ENCODE peak calls at places on chromosomes 2 and 18, in nine cellular contexts. Q, U, B, G, J, E, N, A and Y are unnamed samples.

GRCh38 chr2:160974803-160975202 is 185.4 kb upstream of the TANK start:
- DNase-seq in E (no peak), N (no peak), U (no peak), A (no peak), Q (no peak), J (no peak), B (peak), G (no peak), Y (no peak)

GRCh38 chr2:38274286-38275276 is 102.5 kb downstream of the ATL2 start:
- DNase-seq in J (peak), U (no peak), B (peak), G (no peak), E (no peak), Q (no peak), A (peak), N (no peak), Y (no peak)

GRCh38 chr2:105847056-105847455 is 102.3 kb downstream of the NCK2 start:
- DNase-seq in B (no peak), G (no peak), E (no peak), Q (no peak), J (no peak), N (no peak), U (no peak), A (no peak), Y (no peak)

GRCh38 chr2:101474752-101475384 is at the start of gene RFX8:
- DNase-seq in G (no peak), B (peak), U (peak), E (no peak), Q (no peak), J (peak), A (peak), N (no peak), Y (no peak)

GRCh38 chr2:28292491-28292890 is 100.2 kb upstream of the FOSL2 start:
- DNase-seq in U (no peak), Q (no peak), J (peak), G (no peak), B (no peak), N (no peak), E (no peak), A (peak), Y (no peak)

GRCh38 chr2:69549421-69549820 is 94.1 kb downstream of the AAK1 start:
- DNase-seq in J (peak), G (no peak), E (no peak), Q (no peak), N (no peak), B (no peak), U (no peak), A (peak), Y (no peak)

GRCh38 chr18:62324917-62325805 is at the start of gene TNFRSF11A:
- DNase-seq in G (peak), U (peak), A (no peak), B (no peak), N (no peak), J (no peak), E (no peak), Q (no peak), Y (peak)

GRCh38 chr2:58574873-58575272 is 333.7 kb upstream of the FANCL start:
- DNase-seq in N (no peak), A (no peak), Q (no peak), E (no peak), B (no peak), G (no peak), J (peak), U (no peak), Y (no peak)

GRCh38 chr2:10414591-10414990 is 33.5 kb downstream of the ODC1 start:
- DNase-seq in J (no peak), N (no peak), G (no peak), B (no peak), E (no peak), A (no peak), Q (no peak), U (no peak), Y (no peak)

GRCh38 chr2:222561817-222562424 is 94.0 kb downstream of the FARSB start:
- DNase-seq in G (no peak), E (no peak), U (peak), A (peak), Q (no peak), B (peak), N (no peak), J (peak), Y (no peak)

GRCh38 chr2:233075141-233075965 is 15.2 kb downstream of the INPP5D start:
- DNase-seq in A (no peak), E (no peak), U (peak), Q (no peak), N (no peak), J (no peak), G (no peak), B (no peak), Y (no peak)

GRCh38 chr2:128172191-128172590 is 81.2 kb downstream of the UGGT1 start:
- DNase-seq in A (peak), Q (no peak), E (no peak), J (no peak), N (no peak), G (no peak), B (no peak), U (peak), Y (no peak)

GRCh38 chr2:234245945-234246344 is 195.4 kb downstream of the SPP2 start:
- DNase-seq in J (peak), U (no peak), G (no peak), E (peak), N (no peak), A (peak), Q (no peak), B (peak), Y (no peak)

GRCh38 chr18:36578871-36579270 is 249.9 kb downstream of the TPGS2 start:
- DNase-seq in G (no peak), Q (no peak), A (peak), N (no peak), U (no peak), E (no peak), B (peak), J (peak), Y (no peak)

GRCh38 chr2:65228249-65228750 is 669 bp downstream of the ACTR2 start:
- DNase-seq in U (no peak), Q (no peak), G (no peak), E (no peak), A (peak), B (no peak), N (no peak), J (peak), Y (no peak)

GRCh38 chr18:79945118-79946042 is 6.1 kb downstream of the SLC66A2 start:
- DNase-seq in G (no peak), J (no peak), E (no peak), N (no peak), Q (no peak), A (no peak), U (peak), B (no peak), Y (peak)

GRCh38 chr2:43220982-43221659 is 5.3 kb downstream of the ZFP36L2 start:
- DNase-seq in G (no peak), E (no peak), U (peak), N (no peak), B (peak), Q (no peak), A (peak), J (peak), Y (peak)

GRCh38 chr2:128425731-128426620 is 107.3 kb upstream of the HS6ST1 start:
- DNase-seq in B (peak), U (peak), J (peak), N (no peak), G (peak), E (no peak), A (peak), Q (no peak), Y (no peak)

GRCh38 chr2:20146401-20146800 is 78.5 kb downstream of the SDC1 start:
- DNase-seq in N (no peak), U (no peak), Q (no peak), E (no peak), G (no peak), J (peak), B (no peak), A (no peak), Y (no peak)

GRCh38 chr2:234678721-234679120 is 181.8 kb upstream of the ARL4C start:
- DNase-seq in N (no peak), G (no peak), A (peak), Q (no peak), E (no peak), J (peak), U (peak), B (peak), Y (no peak)

GRCh38 chr2:232235716-232236115 is 142.8 kb upstream of the ALPP start:
- DNase-seq in U (peak), J (no peak), Q (no peak), E (no peak), G (no peak), B (no peak), A (no peak), N (no peak), Y (no peak)

GRCh38 chr2:214127178-214127970 is 283.5 kb upstream of the VWC2L start:
- DNase-seq in A (peak), G (no peak), U (no peak), E (no peak), B (peak), N (no peak), Q (no peak), J (peak), Y (peak)

GRCh38 chr2:181396575-181397062 is 60.6 kb upstream of the ITGA4 start:
- DNase-seq in B (peak), G (no peak), U (no peak), E (no peak), A (peak), J (peak), N (no peak), Q (no peak), Y (no peak)

GRCh38 chr2:239190921-239191885 is 209.6 kb downstream of the HDAC4 start:
- DNase-seq in A (no peak), E (no peak), B (no peak), G (peak), Q (no peak), J (no peak), N (peak), U (peak), Y (no peak)

GRCh38 chr2:109451671-109452070 is 162.1 kb downstream of the SEPTIN10 start:
- DNase-seq in B (no peak), N (no peak), J (no peak), U (peak), E (no peak), G (peak), Q (no peak), A (no peak), Y (no peak)

GRCh38 chr2:140695163-140695562 is 1435.7 kb downstream of the LRP1B start:
- DNase-seq in B (peak), Q (no peak), E (no peak), N (no peak), J (peak), A (peak), U (peak), G (no peak), Y (no peak)

GRCh38 chr2:201470821-201471731 is 19.5 kb downstream of the STRADB start:
- DNase-seq in G (no peak), Q (no peak), B (peak), E (no peak), U (peak), N (no peak), A (no peak), J (peak), Y (no peak)

GRCh38 chr2:169573160-169573973 is at the start of gene FASTKD1:
- DNase-seq in B (peak), J (peak), U (peak), Q (peak), E (peak), G (peak), A (peak), N (peak), Y (peak)

GRCh38 chr2:95025406-95026319 is at the start of gene MAL:
- DNase-seq in J (peak), N (peak), G (no peak), U (peak), E (no peak), B (no peak), Q (no peak), A (no peak), Y (no peak)

GRCh38 chr18:28127228-28127627 is 49.7 kb downstream of the CDH2 start:
- DNase-seq in B (no peak), U (no peak), E (no peak), G (no peak), A (no peak), N (no peak), Q (no peak), J (no peak), Y (no peak)

GRCh38 chr18:74407888-74408287 is 49.2 kb downstream of the DIPK1C start:
- DNase-seq in N (no peak), A (no peak), G (no peak), J (no peak), B (no peak), Q (no peak), E (no peak), U (no peak), Y (no peak)

GRCh38 chr2:119126650-119127049 is 31.9 kb downstream of the C1QL2 start:
- DNase-seq in A (no peak), B (peak), Q (no peak), U (peak), G (peak), J (no peak), N (no peak), E (no peak), Y (no peak)

GRCh38 chr2:115160523-115161521 is 718.4 kb downstream of the DPP10 start:
- DNase-seq in A (no peak), G (peak), N (no peak), B (no peak), U (peak), E (no peak), J (no peak), Q (no peak), Y (peak)

GRCh38 chr2:241853651-241854341 is 4.9 kb downstream of the PDCD1 start:
- DNase-seq in U (no peak), Q (no peak), A (no peak), J (peak), B (no peak), E (no peak), N (peak), G (peak), Y (peak)

GRCh38 chr2:170464268-170464667 is 250.9 kb upstream of the SP5 start:
- DNase-seq in B (no peak), G (no peak), N (no peak), A (no peak), U (no peak), J (no peak), E (no peak), Q (no peak), Y (no peak)

GRCh38 chr2:66665124-66665984 is 230.4 kb downstream of the MEIS1 start:
- DNase-seq in E (no peak), G (no peak), B (peak), J (peak), N (no peak), Q (no peak), U (no peak), A (peak), Y (no peak)

GRCh38 chr2:28639836-28640235 is 111.8 kb upstream of the PPP1CB start:
- DNase-seq in U (no peak), Q (no peak), N (no peak), G (no peak), B (no peak), E (no peak), A (no peak), J (no peak), Y (no peak)

GRCh38 chr2:139033300-139033699 is 253.1 kb upstream of the NXPH2 start:
- DNase-seq in B (no peak), N (no peak), U (no peak), A (no peak), E (no peak), G (no peak), J (peak), Q (no peak), Y (no peak)

GRCh38 chr2:139034064-139034463 is 253.9 kb upstream of the NXPH2 start:
- DNase-seq in J (no peak), Q (no peak), B (no peak), G (no peak), A (no peak), E (no peak), N (no peak), U (no peak), Y (no peak)

DNA sequence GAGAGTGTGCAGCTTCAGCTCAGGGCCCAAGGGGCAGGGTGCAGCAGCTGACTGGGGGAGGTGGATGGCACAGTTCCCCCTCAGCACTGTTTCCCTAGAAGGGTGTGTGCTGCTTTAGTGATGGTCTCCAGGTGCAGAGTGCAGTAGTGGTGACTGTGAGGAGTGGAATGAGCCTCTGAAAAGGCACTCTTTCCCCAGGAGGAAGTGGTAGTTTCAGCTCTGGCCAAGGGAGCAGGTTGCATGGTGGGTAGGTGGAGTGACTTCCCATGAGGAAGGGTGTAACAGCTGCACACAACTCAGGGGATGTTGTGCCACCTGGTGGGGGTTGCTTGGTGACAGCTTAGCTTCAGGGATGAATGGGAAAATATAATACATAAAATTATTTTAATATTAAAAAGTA is 251.5 kb upstream of the NXPH2 start:
- DNase-seq in B (no peak), U (peak), A (no peak), E (peak), N (no peak), J (peak), Q (no peak), G (no peak), Y (no peak)
- TF ChIP-seq CTCF in B (no peak), U (peak), A (no peak), E (peak), N (no peak), J (no peak), Q (no peak), G (no peak), Y (no peak)

DNA sequence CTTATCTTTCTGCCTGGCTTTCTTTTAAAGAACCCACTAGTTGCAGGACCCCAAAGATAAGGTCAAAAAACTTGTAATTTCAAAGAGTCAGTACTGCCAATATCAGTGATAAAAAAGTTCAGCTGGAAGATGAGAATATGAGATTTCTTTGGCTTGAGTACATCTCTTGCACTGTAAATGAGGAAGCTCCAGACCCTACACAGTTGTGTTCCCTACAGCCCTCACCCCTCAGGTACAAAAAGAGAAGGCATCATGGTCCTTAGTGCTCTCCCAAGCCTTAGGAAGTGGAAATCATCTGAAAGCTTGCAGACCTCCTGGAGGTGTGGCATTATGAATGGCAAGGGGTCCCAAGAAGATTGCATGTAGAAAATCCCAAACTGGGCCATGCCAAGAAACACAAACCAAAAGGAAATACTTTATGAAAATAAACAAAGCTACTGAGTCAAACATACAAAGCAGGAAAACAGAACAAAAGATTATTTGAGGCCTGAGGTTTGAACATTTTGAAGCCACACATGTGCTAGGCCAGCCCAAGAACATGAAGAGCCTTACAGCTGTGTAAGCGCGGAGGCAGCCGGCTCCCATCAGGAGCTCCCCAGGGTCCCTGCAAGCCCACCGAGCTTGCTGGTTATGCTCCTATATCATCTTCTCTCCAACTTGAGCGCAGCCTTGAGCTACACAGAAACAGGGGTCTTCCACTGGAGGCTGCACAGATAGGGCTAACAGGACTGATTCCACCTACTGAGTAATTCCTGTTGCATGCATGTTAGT is 217.0 kb downstream of the OSR1 start:
- DNase-seq in J (peak), E (no peak), Q (no peak), N (no peak), B (no peak), U (no peak), A (no peak), G (no peak), Y (no peak)
- H3K4me3 ChIP-seq in J (no peak), E (no peak), Q (no peak), N (no peak), B (no peak), U (no peak), A (no peak), G (no peak), Y (no peak)

GRCh38 chr2:78646533-78646932 is 379.0 kb upstream of the REG3G start:
- DNase-seq in N (no peak), G (no peak), Q (no peak), B (no peak), E (no peak), U (no peak), A (no peak), J (no peak), Y (no peak)

GRCh38 chr2:78644849-78645248 is 380.7 kb upstream of the REG3G start:
- DNase-seq in B (no peak), A (no peak), G (no peak), N (no peak), E (no peak), U (no peak), J (no peak), Q (no peak), Y (no peak)

GRCh38 chr2:78646965-78647364 is 378.5 kb upstream of the REG3G start:
- DNase-seq in N (no peak), G (no peak), A (no peak), J (no peak), E (no peak), Q (no peak), B (no peak), U (no peak), Y (no peak)
- TF ChIP-seq CTCF in N (no peak), G (no peak), A (no peak), J (no peak), E (no peak), Q (no peak), B (no peak), U (no peak), Y (no peak)

GRCh38 chr2:155599834-155600233 is 732.7 kb downstream of the NR4A2 start:
- DNase-seq in N (no peak), B (no peak), A (no peak), G (peak), Q (no peak), U (no peak), E (no peak), J (no peak), Y (no peak)

GRCh38 chr2:155600914-155601760 is 731.4 kb downstream of the NR4A2 start:
- DNase-seq in N (no peak), Q (no peak), J (no peak), B (no peak), U (no peak), A (no peak), E (no peak), G (no peak), Y (no peak)

GRCh38 chr2:155600296-155600695 is 732.2 kb downstream of the NR4A2 start:
- DNase-seq in N (no peak), E (no peak), J (no peak), U (no peak), G (peak), A (no peak), Q (no peak), B (no peak), Y (no peak)
- H3K4me3 ChIP-seq in N (no peak), E (no peak), J (no peak), U (no peak), G (no peak), A (no peak), Q (no peak), B (no peak), Y (no peak)

GRCh38 chr2:64023485-64024258 is 4.4 kb upstream of the VPS54 start:
- DNase-seq in B (no peak), Q (no peak), U (peak), G (no peak), J (no peak), A (no peak), E (no peak), N (no peak), Y (no peak)
- TF ChIP-seq CTCF in B (no peak), Q (no peak), U (peak), G (no peak), J (no peak), A (no peak), E (no peak), N (no peak), Y (no peak)

GRCh38 chr2:226649871-226650660 is 149.6 kb downstream of the IRS1 start:
- DNase-seq in G (no peak), N (peak), Q (peak), E (peak), B (peak), J (peak), U (peak), A (peak), Y (peak)

GRCh38 chr2:226652983-226653765 is 146.4 kb downstream of the IRS1 start:
- DNase-seq in E (no peak), U (no peak), Q (no peak), N (no peak), B (no peak), G (no peak), J (peak), A (peak), Y (no peak)

GRCh38 chr2:226649201-226649600 is 150.4 kb downstream of the IRS1 start:
- DNase-seq in N (no peak), B (no peak), A (no peak), G (no peak), Q (no peak), E (no peak), U (no peak), J (no peak), Y (no peak)

GRCh38 chr2:226655871-226656270 is 143.7 kb downstream of the IRS1 start:
- DNase-seq in E (no peak), N (no peak), U (no peak), Q (no peak), J (peak), B (no peak), A (peak), G (no peak), Y (no peak)

GRCh38 chr2:226652388-226652787 is 147.2 kb downstream of the IRS1 start:
- DNase-seq in G (no peak), B (peak), J (peak), A (peak), U (no peak), Q (no peak), E (peak), N (no peak), Y (no peak)
- H3K4me3 ChIP-seq in G (no peak), B (no peak), J (no peak), A (no peak), U (no peak), Q (no peak), E (peak), N (no peak), Y (no peak)

GRCh38 chr2:219638217-219638947 is 11.0 kb downstream of the SLC4A3 start:
- DNase-seq in J (no peak), A (no peak), U (peak), G (no peak), B (no peak), N (no peak), Q (no peak), E (no peak), Y (no peak)
- TF ChIP-seq CTCF in J (no peak), A (peak), U (peak), G (no peak), B (peak), N (no peak), Q (no peak), E (peak), Y (no peak)